ENCODE peak calls at places on chromosomes 3 and 15, in six cellular contexts. C is left lung, W is fibroblast of lung, L is esophagus squamous epithelium, T is heart left ventricle, B is A673. U is an unnamed sample. For H3K4me1, the result is how much of the 10 kb centered on the place peaks cover.

GRCh38 chr3:108588616-108589015 is 622 bp downstream of the CIP2A start:
- DNase-seq in T (no peak), C (no peak), L (no peak), W (peak), B (no peak), U (no peak)

GRCh38 chr3:10017636-10018292 is 8.5 kb upstream of the FANCD2 start:
- DNase-seq in B (no peak), C (no peak), W (peak), L (no peak), T (no peak), U (no peak)

GRCh38 chr15:70244978-70245542 is 147.3 kb upstream of the TLE3 start:
- DNase-seq in L (no peak), T (no peak), B (no peak), C (no peak), W (no peak), U (no peak)

GRCh38 chr3:98013428-98014349 is 21.4 kb downstream of the GABRR3 start:
- DNase-seq in B (peak), L (no peak), W (peak), T (no peak), C (no peak), U (no peak)

GRCh38 chr3:133963657-133964396 is 65.9 kb downstream of the SLCO2A1 start:
- DNase-seq in B (no peak), C (no peak), T (no peak), W (no peak), L (no peak), U (no peak)

GRCh38 chr3:193396451-193397244 is 18.1 kb upstream of the ATP13A5 start:
- DNase-seq in W (no peak), C (no peak), B (no peak), T (no peak), L (no peak), U (no peak)

GRCh38 chr3:134366221-134366927 is 7.9 kb downstream of the AMOTL2 start:
- DNase-seq in B (no peak), T (no peak), L (no peak), W (no peak), C (no peak), U (no peak)

GRCh38 chr3:90015688-90016356 is 908.4 kb downstream of the EPHA3 start:
- DNase-seq in C (no peak), B (peak), T (peak), L (no peak), W (peak), U (no peak)

GRCh38 chr3:14507345-14507741 is 32.8 kb downstream of the GRIP2 start:
- DNase-seq in L (no peak), T (no peak), W (no peak), C (no peak), B (peak), U (no peak)

GRCh38 chr3:179768080-179768479 is 115.2 kb downstream of the USP13 start:
- DNase-seq in B (peak), C (no peak), L (no peak), W (peak), T (no peak), U (peak)

GRCh38 chr15:62483817-62484216 is 318.7 kb upstream of the C2CD4B start:
- DNase-seq in W (peak), C (no peak), L (no peak), B (peak), T (peak), U (peak)

GRCh38 chr15:83487519-83487918 is 40.4 kb downstream of the SH3GL3 start:
- DNase-seq in C (no peak), W (no peak), L (no peak), T (no peak), B (no peak), U (no peak)

GRCh38 chr15:71411538-71412482 is 296.5 kb downstream of the THSD4 start:
- DNase-seq in W (peak), L (no peak), B (no peak), T (no peak), C (no peak), U (peak)

GRCh38 chr15:70493787-70494514 is 269.4 kb downstream of the UACA start:
- DNase-seq in W (no peak), L (no peak), T (peak), C (no peak), B (peak), U (no peak)

GRCh38 chr15:73923488-73924164 is 2.6 kb upstream of the LOXL1 start:
- DNase-seq in C (no peak), L (no peak), B (no peak), T (no peak), W (no peak), U (no peak)

GRCh38 chr15:73922186-73923151 is 3.8 kb upstream of the LOXL1 start:
- DNase-seq in L (no peak), W (peak), T (peak), C (no peak), B (peak), U (no peak)

GRCh38 chr15:73919706-73920105 is 6.6 kb upstream of the LOXL1 start:
- DNase-seq in C (no peak), L (no peak), B (no peak), W (no peak), T (no peak), U (no peak)

GRCh38 chr15:73923156-73923487 is 3.1 kb upstream of the LOXL1 start:
- DNase-seq in C (no peak), W (no peak), T (no peak), L (no peak), B (no peak), U (no peak)

DNA sequence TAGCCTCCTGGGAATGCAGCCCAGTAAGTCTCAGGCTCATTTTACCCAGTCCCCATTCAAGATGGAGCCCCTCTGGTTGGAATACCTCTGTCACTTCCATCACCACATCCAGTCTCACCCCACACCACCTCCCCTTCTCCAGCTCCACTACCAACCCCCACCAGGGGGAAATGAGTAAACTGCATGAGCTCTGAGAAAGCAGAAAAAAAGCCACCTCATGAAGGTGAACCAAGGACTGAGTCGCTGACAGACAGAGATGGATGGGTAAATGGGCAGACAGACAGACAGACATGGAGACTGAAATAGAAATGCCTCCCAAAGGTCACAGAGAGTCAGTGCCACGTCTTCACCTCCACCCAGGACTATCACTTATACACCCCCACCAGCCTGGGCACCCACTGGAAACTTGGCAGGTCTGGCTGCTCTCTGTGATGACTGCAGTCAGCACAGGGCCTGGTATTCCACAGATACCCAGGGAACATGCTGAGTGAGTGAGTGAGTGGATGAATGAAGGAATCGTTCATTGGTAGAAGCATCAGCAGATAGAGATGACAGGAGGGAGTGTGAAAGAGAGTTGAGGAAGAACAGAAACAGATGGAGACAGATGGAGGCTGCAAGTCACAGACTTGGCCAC is 4.9 kb upstream of the LOXL1 start:
- DNase-seq in C (no peak), W (no peak), T (peak), B (no peak), L (no peak), U (no peak)
- H3K4me1 ChIP-seq in C (half or more), W (under half), T (half or more), B (under half), L (half or more), U (under half)

GRCh38 chr3:42191443-42191747 is 74.6 kb downstream of the CCK start:
- DNase-seq in L (no peak), C (no peak), B (no peak), W (no peak), T (no peak), U (no peak)

GRCh38 chr3:42190701-42191442 is 75.1 kb downstream of the CCK start:
- DNase-seq in B (peak), T (peak), L (no peak), W (peak), C (no peak), U (peak)

GRCh38 chr3:42189071-42189470 is 76.9 kb downstream of the CCK start:
- DNase-seq in T (peak), B (no peak), L (no peak), W (no peak), C (no peak), U (no peak)

GRCh38 chr3:42188365-42188764 is 77.6 kb downstream of the CCK start:
- DNase-seq in L (no peak), T (no peak), W (no peak), B (no peak), C (no peak), U (no peak)

DNA sequence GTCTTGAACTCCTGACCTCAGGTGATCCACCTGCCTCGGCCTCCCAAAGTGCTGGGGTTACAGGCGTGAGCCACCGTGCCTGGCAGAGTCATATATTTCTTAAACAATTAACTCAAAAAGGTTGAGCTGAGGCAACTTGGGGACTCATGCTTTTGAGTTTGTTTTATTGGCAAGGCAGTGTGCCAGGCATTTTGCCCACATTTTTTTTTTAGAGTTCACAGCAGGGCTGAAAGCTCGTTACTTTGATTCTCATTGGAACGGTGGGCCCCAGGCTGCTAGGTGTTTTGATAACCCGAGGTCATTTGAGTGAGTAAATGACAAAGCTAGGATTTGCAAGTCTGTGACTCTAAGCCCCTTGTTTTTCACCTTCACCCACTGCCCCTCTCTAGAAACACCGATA is 76.2 kb downstream of the CCK start:
- DNase-seq in C (no peak), B (no peak), T (no peak), W (peak), L (no peak), U (no peak)
- H3K4me1 ChIP-seq in C (under half), B (under half), T (half or more), W (under half), L (under half), U (under half)

DNA sequence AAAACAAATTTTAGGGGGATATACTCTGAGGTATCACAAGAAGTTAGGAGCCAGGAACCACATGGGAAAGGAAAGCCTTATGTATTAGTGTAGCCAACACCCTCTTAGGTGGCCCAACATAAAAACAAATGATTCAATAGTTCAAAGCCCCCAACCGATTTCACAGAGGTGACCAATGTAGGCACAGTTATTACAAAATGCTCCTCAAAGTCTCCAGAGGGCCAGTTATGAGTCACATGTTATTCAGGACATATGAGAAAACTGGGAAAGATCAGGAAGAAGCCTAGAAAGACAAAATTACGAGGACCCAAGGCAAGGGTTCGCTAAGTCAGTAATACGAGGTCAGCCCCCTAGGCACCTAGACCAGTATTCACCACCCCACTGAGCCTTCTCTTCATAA is 29.9 kb upstream of the FBN1 start:
- DNase-seq in L (no peak), T (no peak), B (no peak), C (no peak), W (no peak), U (no peak)
- H3K4me1 ChIP-seq in L (under half), T (under half), B (under half), C (under half), W (under half), U (under half)

GRCh38 chr15:68619303-68619698 is 40.5 kb downstream of the CORO2B start:
- DNase-seq in T (no peak), B (no peak), L (no peak), W (no peak), C (no peak), U (no peak)

GRCh38 chr15:68618339-68619302 is 39.8 kb downstream of the CORO2B start:
- DNase-seq in L (no peak), W (no peak), C (no peak), B (no peak), T (no peak), U (no peak)

GRCh38 chr15:68620721-68621528 is 42.1 kb downstream of the CORO2B start:
- DNase-seq in L (no peak), B (peak), T (peak), W (peak), C (no peak), U (peak)

GRCh38 chr15:68623301-68623892 is 44.6 kb downstream of the CORO2B start:
- DNase-seq in B (no peak), L (no peak), C (no peak), W (peak), T (peak), U (no peak)

GRCh38 chr15:68621535-68621934 is 42.7 kb downstream of the CORO2B start:
- DNase-seq in L (no peak), C (no peak), B (no peak), W (no peak), T (no peak), U (no peak)
- H3K4me1 ChIP-seq in L (under half), C (under half), B (half or more), W (half or more), T (half or more), U (under half)

GRCh38 chr3:114852974-114853373 is 294.1 kb downstream of the ZBTB20 start:
- DNase-seq in C (no peak), B (no peak), T (no peak), W (no peak), L (no peak), U (no peak)

GRCh38 chr3:114856867-114857266 is 290.2 kb downstream of the ZBTB20 start:
- DNase-seq in L (no peak), T (no peak), W (no peak), C (no peak), B (no peak), U (no peak)

GRCh38 chr3:114857281-114857680 is 289.8 kb downstream of the ZBTB20 start:
- DNase-seq in L (no peak), C (no peak), B (no peak), T (no peak), W (no peak), U (no peak)

GRCh38 chr3:114858329-114858728 is 288.8 kb downstream of the ZBTB20 start:
- DNase-seq in T (no peak), W (no peak), C (no peak), B (no peak), L (no peak), U (no peak)

DNA sequence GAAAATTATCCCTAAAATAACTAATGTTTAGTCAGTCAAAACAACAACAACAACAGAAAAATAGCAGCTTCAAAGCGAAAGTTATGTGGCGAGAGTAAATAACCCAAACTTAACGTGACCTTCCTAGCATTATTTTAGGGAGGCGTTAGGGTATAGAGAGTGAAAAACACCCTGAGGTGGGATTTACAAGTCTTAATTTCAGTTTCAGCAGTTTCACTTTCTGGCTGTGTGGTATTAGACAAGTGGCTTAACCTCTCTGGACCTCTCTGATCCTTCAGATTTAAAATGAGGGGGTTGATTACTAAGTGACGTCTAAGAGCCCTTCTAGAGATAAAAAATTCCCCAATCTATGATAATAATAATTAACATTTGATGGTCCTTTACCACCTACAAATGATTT is 291.2 kb downstream of the ZBTB20 start:
- DNase-seq in C (no peak), W (no peak), B (no peak), T (no peak), L (no peak), U (no peak)
- H3K4me1 ChIP-seq in C (under half), W (under half), B (under half), T (under half), L (under half), U (under half)

GRCh38 chr15:45637552-45638033 is 2.8 kb downstream of the SQOR start:
- DNase-seq in C (no peak), B (peak), T (peak), L (no peak), W (peak), U (peak)

GRCh38 chr15:45640610-45641009 is 5.8 kb downstream of the SQOR start:
- DNase-seq in L (no peak), B (no peak), C (no peak), T (no peak), W (peak), U (no peak)

GRCh38 chr15:45641374-45641778 is 6.5 kb downstream of the SQOR start:
- DNase-seq in C (no peak), L (no peak), T (no peak), W (peak), B (no peak), U (peak)

GRCh38 chr15:45635763-45636292 is 999 bp downstream of the SQOR start:
- DNase-seq in T (no peak), W (no peak), B (no peak), L (no peak), C (no peak), U (no peak)

DNA sequence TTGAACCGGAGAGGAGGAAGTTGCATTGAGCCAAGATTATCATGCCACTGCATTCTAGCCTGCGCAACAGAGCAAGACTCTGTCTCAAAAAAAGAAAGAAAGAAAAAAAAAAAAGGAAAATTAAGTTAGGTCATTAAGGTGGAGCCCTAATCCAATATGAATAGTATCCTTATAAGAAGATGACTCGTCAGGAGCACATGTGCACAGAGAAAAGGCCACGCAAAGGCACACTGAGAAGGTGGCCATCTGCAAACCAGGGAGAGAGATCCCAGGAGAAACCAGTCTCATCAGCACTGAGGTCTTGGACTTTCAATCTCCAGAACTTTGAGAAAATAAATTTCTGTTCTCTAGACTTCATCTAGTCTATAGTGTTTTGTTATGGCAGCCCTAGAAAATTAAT is 3.8 kb downstream of the SQOR start:
- DNase-seq in B (no peak), W (no peak), C (no peak), T (no peak), L (no peak), U (no peak)
- H3K4me1 ChIP-seq in B (under half), W (under half), C (half or more), T (half or more), L (half or more), U (half or more)